ENCODE peak calls at places on chromosomes 16 and 17, in ten cellular contexts. N is psoas muscle; I is small intestine; B is GM06990; J is bronchial epithelial cell; F is neuronal stem cell; O is CD4-positive, CD25-positive, alpha-beta regulatory T cell; X is uterus; G is CD8-positive, alpha-beta T cell; C is Caco-2. U is an unnamed sample.

GRCh38 chr16:3021449-3022207 is 1.5 kb downstream of the TNFRSF12A start:
- DNase-seq in N (peak; percentile 90), I (peak; percentile 84), B (peak; percentile 79), J (peak; percentile 91), F (peak; percentile 89), O (peak; percentile 80), X (peak; percentile 81), G (peak; percentile 52), C (peak; percentile 91), U (peak; percentile 77)

GRCh38 chr17:16269658-16270057 is 52.6 kb downstream of the PIGL start:
- DNase-seq in N (no peak), I (no peak), B (no peak), J (peak; percentile 25), F (no peak), O (no peak), X (no peak), G (no peak), C (no peak), U (no peak)

GRCh38 chr16:5059386-5060072 is 6.2 kb downstream of the C16orf89 start:
- DNase-seq in N (no peak), I (no peak), B (no peak), J (no peak), F (no peak), O (no peak), X (no peak), G (no peak), C (no peak), U (no peak)

GRCh38 chr16:27402964-27403600 is 1.1 kb downstream of the IL21R start:
- DNase-seq in N (no peak), I (no peak), B (peak; percentile 73), J (no peak), F (no peak), O (peak; percentile 68), X (no peak), G (no peak), C (no peak), U (no peak)

GRCh38 chr17:20266806-20267458 is 200.4 kb downstream of the LGALS9B start:
- DNase-seq in N (no peak), I (no peak), B (no peak), J (peak; percentile 66), F (no peak), O (no peak), X (no peak), G (no peak), C (no peak), U (no peak)

GRCh38 chr17:35127751-35128514 is 6.5 kb downstream of the FNDC8 start:
- DNase-seq in N (peak; percentile 22), I (no peak), B (no peak), J (no peak), F (no peak), O (no peak), X (peak; percentile 22), G (no peak), C (no peak), U (no peak)

GRCh38 chr16:88320947-88321634 is 61.7 kb upstream of the ZNF469 start:
- DNase-seq in N (no peak), I (no peak), B (no peak), J (no peak), F (no peak), O (peak; percentile 3), X (no peak), G (no peak), C (no peak), U (no peak)

GRCh38 chr16:84065536-84066132 is 23.0 kb upstream of the SLC38A8 start:
- DNase-seq in N (peak; percentile 44), I (peak; percentile 68), B (no peak), J (peak; percentile 61), F (no peak), O (peak; percentile 46), X (no peak), G (no peak), C (peak; percentile 62), U (no peak)

GRCh38 chr16:3782566-3782965 is 65.2 kb upstream of the TRAP1 start:
- DNase-seq in N (no peak), I (no peak), B (no peak), J (no peak), F (no peak), O (no peak), X (no peak), G (no peak), C (no peak), U (no peak)

GRCh38 chr16:50153648-50154368 is 702 bp downstream of the TENT4B start:
- DNase-seq in N (peak; percentile 28), I (no peak), B (peak; percentile 60), J (no peak), F (no peak), O (peak; percentile 52), X (no peak), G (no peak), C (peak; percentile 46), U (peak; percentile 31)

GRCh38 chr16:245105-245504 is 10.5 kb downstream of the FAM234A start:
- DNase-seq in N (no peak), I (no peak), B (no peak), J (no peak), F (no peak), O (no peak), X (no peak), G (no peak), C (no peak), U (no peak)

GRCh38 chr17:48244121-48244711 is 136.7 kb downstream of the SNX11 start:
- DNase-seq in N (no peak), I (peak; percentile 82), B (no peak), J (peak; percentile 33), F (no peak), O (peak; percentile 52), X (no peak), G (no peak), C (peak; percentile 96), U (no peak)

GRCh38 chr17:76889323-76889722 is 21.1 kb downstream of the MGAT5B start:
- DNase-seq in N (no peak), I (no peak), B (no peak), J (no peak), F (no peak), O (no peak), X (no peak), G (no peak), C (no peak), U (no peak)

GRCh38 chr17:76888661-76889060 is 20.5 kb downstream of the MGAT5B start:
- DNase-seq in N (no peak), I (no peak), B (no peak), J (no peak), F (no peak), O (no peak), X (no peak), G (no peak), C (no peak), U (no peak)

GRCh38 chr17:76884995-76885896 is 17.0 kb downstream of the MGAT5B start:
- DNase-seq in N (no peak), I (no peak), B (no peak), J (no peak), F (no peak), O (no peak), X (no peak), G (no peak), C (no peak), U (no peak)

GRCh38 chr17:76886395-76886794 is 18.2 kb downstream of the MGAT5B start:
- DNase-seq in N (no peak), I (no peak), B (no peak), J (no peak), F (no peak), O (no peak), X (no peak), G (no peak), C (no peak), U (no peak)

GRCh38 chr17:76887809-76888208 is 19.6 kb downstream of the MGAT5B start:
- DNase-seq in N (no peak), I (no peak), B (no peak), J (no peak), F (no peak), O (no peak), X (no peak), G (no peak), C (no peak), U (no peak)
- H3K36me3 ChIP-seq in N (no peaks in the 10 kb centered on the region), I (no peaks in the 10 kb centered on the region), B (no peaks in the 10 kb centered on the region), J (no peaks in the 10 kb centered on the region), F (peaks cover 35% of the 10 kb centered on the region), O (no peaks in the 10 kb centered on the region), X (no peaks in the 10 kb centered on the region), G (no peaks in the 10 kb centered on the region), C (no peaks in the 10 kb centered on the region), U (no peaks in the 10 kb centered on the region)

DNA sequence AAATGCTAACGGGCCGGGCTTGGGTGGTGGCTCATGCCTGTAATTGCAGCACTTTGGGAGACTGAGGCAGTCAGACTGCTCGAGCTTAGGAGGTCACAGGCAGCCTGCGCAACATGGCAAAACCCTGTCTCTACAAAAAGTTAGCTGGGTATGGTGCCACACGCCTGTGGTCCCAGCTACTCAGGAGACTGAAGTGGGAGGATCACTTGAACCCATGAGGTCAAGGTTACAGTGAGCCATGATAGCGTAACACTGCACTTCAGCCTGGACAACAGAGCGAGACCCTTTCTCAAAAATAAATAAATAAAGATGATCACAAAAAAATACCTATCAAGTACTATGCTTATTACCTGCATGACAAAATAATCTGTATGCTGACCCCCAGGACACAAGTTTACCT is 46.3 kb upstream of the INTS2 start:
- DNase-seq in N (no peak), I (no peak), B (no peak), J (no peak), F (no peak), O (no peak), X (no peak), G (no peak), C (no peak), U (no peak)
- H3K36me3 ChIP-seq in N (no peaks in the 10 kb centered on the region), I (peaks cover 2% of the 10 kb centered on the region), B (peaks cover 3% of the 10 kb centered on the region), J (peaks cover 2% of the 10 kb centered on the region), F (peaks cover 95% of the 10 kb centered on the region), O (peaks cover 53% of the 10 kb centered on the region), X (no peaks in the 10 kb centered on the region), G (peaks cover 19% of the 10 kb centered on the region), C (peaks cover 1% of the 10 kb centered on the region), U (peaks cover 71% of the 10 kb centered on the region)

DNA sequence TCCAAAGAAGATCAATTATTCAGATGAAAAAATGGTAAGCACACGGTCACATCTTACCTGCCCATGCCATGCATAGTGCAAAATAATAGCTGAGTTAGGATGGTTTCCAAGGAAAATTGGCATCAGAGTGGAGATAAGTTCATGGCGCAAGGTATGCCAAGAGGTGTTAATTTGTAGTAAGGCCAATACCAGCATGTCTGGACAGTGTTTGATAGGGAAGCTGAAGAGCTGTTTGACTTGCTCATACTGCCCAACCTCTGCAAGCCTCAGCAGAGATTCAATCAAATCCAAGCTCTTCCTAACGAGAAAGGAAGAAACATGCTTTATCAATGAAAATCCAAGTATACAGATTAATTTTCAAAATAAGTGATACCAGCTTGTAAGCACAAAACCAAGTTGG is 51.0 kb downstream of the CNOT1 start:
- DNase-seq in N (no peak), I (no peak), B (no peak), J (peak; percentile 16), F (no peak), O (no peak), X (no peak), G (no peak), C (no peak), U (no peak)
- H3K36me3 ChIP-seq in N (peaks cover 18% of the 10 kb centered on the region), I (peaks cover 30% of the 10 kb centered on the region), B (peaks cover 27% of the 10 kb centered on the region), J (peaks cover 28% of the 10 kb centered on the region), F (peaks cover 100% of the 10 kb centered on the region), O (peaks cover 97% of the 10 kb centered on the region), X (no peaks in the 10 kb centered on the region), G (peaks cover 70% of the 10 kb centered on the region), C (peaks cover 6% of the 10 kb centered on the region), U (peaks cover 91% of the 10 kb centered on the region)

DNA sequence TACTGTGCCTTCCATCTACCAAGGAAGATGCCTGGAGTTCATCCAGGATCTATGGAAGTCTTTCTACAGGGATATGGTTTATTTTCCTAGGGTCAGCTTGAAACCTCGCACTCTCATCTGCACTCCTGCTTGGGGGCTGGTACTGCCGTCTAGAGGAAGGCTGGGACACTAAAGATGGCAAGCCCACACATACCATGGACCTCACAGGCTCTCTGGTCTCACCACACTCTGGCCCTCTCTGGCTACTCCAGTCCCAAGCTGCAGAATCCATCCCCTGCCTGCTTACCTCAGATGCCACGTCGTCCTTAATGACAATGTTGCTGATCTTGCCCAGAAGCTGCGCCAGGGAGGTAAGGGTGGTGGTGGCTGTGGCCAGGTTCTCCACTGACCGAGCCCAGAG is 2.1 kb upstream of the UNC119 start:
- DNase-seq in N (no peak), I (peak; percentile 13), B (no peak), J (no peak), F (no peak), O (no peak), X (no peak), G (no peak), C (no peak), U (no peak)
- H3K36me3 ChIP-seq in N (no peaks in the 10 kb centered on the region), I (no peaks in the 10 kb centered on the region), B (peaks cover 33% of the 10 kb centered on the region), J (peaks cover 12% of the 10 kb centered on the region), F (peaks cover 59% of the 10 kb centered on the region), O (peaks cover 59% of the 10 kb centered on the region), X (no peaks in the 10 kb centered on the region), G (peaks cover 37% of the 10 kb centered on the region), C (peaks cover under 1% of the 10 kb centered on the region), U (peaks cover 64% of the 10 kb centered on the region)

U was measured in tibial artery.